ENCODE peak calls at places on chromosomes 1 and 21, in four cellular contexts. Q, K, R and H are unnamed samples.
A peak's percentile ranks its signal among the peaks of the same experiment; 100 is the strongest.

GRCh38 chr1:181324797-181325616 is 158.3 kb upstream of the CACNA1E start:
- DNase-seq in R (no peak), Q (no peak), K (peak; percentile 54), H (no peak)

GRCh38 chr1:15583016-15583706 is 1.7 kb downstream of the AGMAT start:
- DNase-seq in R (no peak), K (no peak), Q (no peak), H (no peak)

GRCh38 chr1:3695326-3696217 is 43.3 kb downstream of the TP73 start:
- DNase-seq in R (peak; percentile 85), Q (peak; percentile 93), K (peak; percentile 60), H (peak; percentile 40)

GRCh38 chr1:229070168-229070567 is 200.7 kb upstream of the RAB4A start:
- DNase-seq in R (no peak), K (no peak), Q (no peak), H (peak; percentile 64)

GRCh38 chr1:168343566-168343965 is 62.9 kb downstream of the TBX19 start:
- DNase-seq in R (peak; percentile 35), K (no peak), Q (no peak), H (no peak)

GRCh38 chr1:151945725-151946365 is 36.5 kb upstream of the THEM4 start:
- DNase-seq in Q (peak; percentile 59), R (peak; percentile 87), K (peak; percentile 98), H (peak; percentile 100)

GRCh38 chr1:96772972-96773371 is 51.4 kb downstream of the PTBP2 start:
- DNase-seq in R (no peak), K (peak; percentile 34), Q (no peak), H (no peak)

GRCh38 chr1:81869286-81869685 is 68.6 kb downstream of the ADGRL2 start:
- DNase-seq in K (no peak), R (no peak), Q (no peak), H (no peak)

GRCh38 chr1:230910755-230911117 is 42.4 kb upstream of the C1orf198 start:
- DNase-seq in Q (no peak), K (no peak), R (no peak), H (no peak)

GRCh38 chr1:232221790-232222499 is 408.0 kb downstream of the SIPA1L2 start:
- DNase-seq in R (no peak), Q (peak; percentile 11), K (no peak), H (peak; percentile 75)

GRCh38 chr21:38322551-38322950 is 65.8 kb downstream of the KCNJ15 start:
- DNase-seq in K (no peak), R (no peak), Q (no peak), H (no peak)

GRCh38 chr1:184970691-184971161 is 3.6 kb downstream of the NIBAN1 start:
- DNase-seq in R (no peak), K (no peak), Q (no peak), H (no peak)

GRCh38 chr1:92411511-92411910 is 75.2 kb downstream of the GFI1 start:
- DNase-seq in R (no peak), Q (no peak), K (no peak), H (no peak)

GRCh38 chr1:155079487-155080249 is 1.0 kb downstream of the EFNA3 start:
- DNase-seq in K (no peak), R (no peak), Q (peak; percentile 68), H (no peak)

GRCh38 chr1:71586030-71586429 is 505.2 kb upstream of the ZRANB2 start:
- DNase-seq in K (no peak), Q (no peak), R (no peak), H (peak; percentile 2)

GRCh38 chr1:66383168-66383567 is 150.8 kb upstream of the SGIP1 start:
- DNase-seq in Q (no peak), R (no peak), K (peak; percentile 49), H (no peak)

GRCh38 chr1:20417581-20417980 is 68.4 kb downstream of the CAMK2N1 start:
- DNase-seq in K (no peak), Q (no peak), R (no peak), H (no peak)

GRCh38 chr1:237851209-237851845 is 39.4 kb downstream of the ZP4 start:
- DNase-seq in Q (peak; percentile 82), K (peak; percentile 75), R (peak; percentile 71), H (peak; percentile 60)

GRCh38 chr1:117106478-117106877 is 15.1 kb downstream of the TRIM45 start:
- DNase-seq in K (no peak), Q (no peak), R (no peak), H (no peak)

GRCh38 chr1:77014396-77014795 is 147.1 kb downstream of the ST6GALNAC5 start:
- DNase-seq in R (no peak), Q (no peak), K (peak; percentile 56), H (no peak)

GRCh38 chr1:225657462-225657989 is 4.6 kb upstream of the ENAH start:
- DNase-seq in R (no peak), Q (peak; percentile 39), K (peak; percentile 63), H (peak; percentile 9)

GRCh38 chr1:59750612-59751395 is 63.9 kb upstream of the HOOK1 start:
- DNase-seq in Q (no peak), K (no peak), R (no peak), H (peak; percentile 77)

GRCh38 chr1:55103891-55104290 is 64.5 kb downstream of the PCSK9 start:
- DNase-seq in K (no peak), R (no peak), Q (no peak), H (no peak)
- H3K18ac ChIP-seq in K (no peak overlapping the region), R (no peak overlapping the region), Q (no peak overlapping the region), H (no peak overlapping the region)

GRCh38 chr1:25744636-25745425 is 55.2 kb upstream of the SELENON start:
- DNase-seq in R (no peak), K (no peak), Q (no peak), H (no peak)

GRCh38 chr1:25746299-25747045 is 53.5 kb upstream of the SELENON start:
- DNase-seq in K (no peak), Q (no peak), R (no peak), H (no peak)

GRCh38 chr1:25750923-25751605 is 48.9 kb upstream of the SELENON start:
- DNase-seq in Q (no peak), R (no peak), K (no peak), H (no peak)

GRCh38 chr1:25747046-25747705 is 52.8 kb upstream of the SELENON start:
- DNase-seq in Q (peak; percentile 55), R (no peak), K (no peak), H (no peak)

GRCh38 chr1:25748531-25749205 is 51.3 kb upstream of the SELENON start:
- DNase-seq in R (no peak), K (no peak), Q (no peak), H (peak; percentile 81)
- H3K18ac ChIP-seq in R (no peak overlapping the region), K (no peak overlapping the region), Q (no peak overlapping the region), H (no peak overlapping the region)

GRCh38 chr1:239722080-239722479 is 335.7 kb downstream of the CHRM3 start:
- DNase-seq in K (no peak), R (no peak), Q (no peak), H (no peak)
- H3K18ac ChIP-seq in K (no peak overlapping the region), R (no peak overlapping the region), Q (no peak overlapping the region), H (no peak overlapping the region)

GRCh38 chr1:156571959-156572662 is at the start of gene IQGAP3:
- DNase-seq in R (peak; percentile 92), Q (peak; percentile 95), K (peak; percentile 90), H (peak; percentile 94)
- H3K18ac ChIP-seq in R (no peak within 1 kb of the TSS), Q (no peak within 1 kb of the TSS), K (peak within 1 kb of the TSS; percentile 30), H (peak within 1 kb of the TSS; percentile 19)

DNA sequence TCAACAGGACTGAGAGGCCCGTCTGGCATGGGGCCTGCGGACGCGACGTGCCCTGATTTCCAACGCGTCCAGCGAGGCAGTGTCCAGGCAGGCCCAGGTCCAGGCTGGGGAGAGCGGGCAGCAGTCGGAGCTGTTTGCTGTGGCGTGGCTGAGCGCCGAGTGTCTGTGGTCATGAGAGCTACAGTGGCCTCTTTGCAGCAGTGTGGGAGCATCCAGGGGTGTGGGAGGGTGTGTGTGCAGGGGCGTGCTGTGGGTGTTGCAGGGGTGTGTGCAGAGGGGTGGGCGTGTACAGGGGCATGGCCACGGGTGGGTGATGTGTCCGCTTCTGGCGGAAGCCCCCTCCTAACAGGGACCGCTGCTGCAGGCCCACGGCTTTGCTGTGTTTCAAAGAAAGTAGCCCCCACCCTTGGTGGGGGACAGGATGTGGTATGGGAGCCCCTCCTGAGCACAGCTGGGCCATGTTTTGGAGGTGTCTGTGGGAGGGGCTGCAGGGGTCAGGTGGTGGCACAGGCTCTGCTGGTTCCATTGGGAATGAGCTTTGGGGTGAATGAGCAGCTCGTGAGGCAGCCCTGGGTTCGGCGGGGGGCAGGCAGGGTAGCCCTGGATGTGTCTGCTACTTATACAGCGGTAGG is 17.7 kb downstream of the PLCH2 start:
- DNase-seq in K (no peak), R (no peak), Q (no peak), H (no peak)
- H3K18ac ChIP-seq in K (no peak overlapping the region), R (no peak overlapping the region), Q (no peak overlapping the region), H (no peak overlapping the region)

DNA sequence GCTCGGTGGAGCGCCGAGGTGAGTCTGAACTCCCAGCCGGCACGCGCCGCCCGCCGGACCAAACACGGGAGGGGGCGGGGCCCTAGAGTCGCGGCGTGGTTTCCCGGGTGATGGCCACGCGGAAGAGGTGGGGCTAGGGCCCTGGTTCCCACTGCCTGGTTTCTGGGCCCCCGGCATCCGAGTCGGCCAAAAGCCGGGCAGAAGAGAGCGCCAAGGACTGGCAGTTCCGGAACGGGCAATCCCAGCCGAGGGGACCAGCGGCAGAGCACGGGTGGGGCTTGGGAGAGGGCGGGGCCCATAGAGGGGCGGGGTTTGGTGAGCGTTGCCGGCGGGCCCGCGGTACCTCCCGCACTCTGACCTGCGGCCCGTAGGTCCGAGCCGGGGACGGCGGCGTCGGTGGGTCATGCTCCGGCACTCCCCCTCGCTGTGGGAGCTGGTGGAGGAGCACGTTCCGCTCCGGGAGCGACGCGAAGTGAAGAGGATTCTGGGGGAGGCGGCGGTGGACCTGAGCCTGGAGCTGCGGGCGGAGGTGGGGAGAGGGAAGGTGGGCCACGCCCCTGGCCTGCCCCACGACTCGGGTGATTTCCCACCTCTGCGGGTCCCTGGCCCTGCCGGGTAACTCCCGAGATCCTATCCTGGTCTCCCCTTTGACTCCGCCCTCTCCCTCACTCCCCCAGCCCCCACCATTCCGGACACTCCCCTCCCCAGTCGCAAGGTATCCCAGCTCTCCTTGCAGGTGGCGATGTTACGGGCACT is at the start of gene CCDC24:
- DNase-seq in K (peak; percentile 84), Q (peak; percentile 92), R (peak; percentile 84), H (peak; percentile 90)
- H3K18ac ChIP-seq in K (peak within 1 kb of the TSS; percentile 46), Q (peak within 1 kb of the TSS; percentile 87), R (no peak within 1 kb of the TSS), H (peak within 1 kb of the TSS; percentile 68)

GRCh38 chr1:93663191-93663614 is 18.4 kb downstream of the BCAR3 start:
- DNase-seq in Q (no peak), K (peak; percentile 62), R (no peak), H (no peak)

GRCh38 chr1:93662481-93663190 is 19.0 kb downstream of the BCAR3 start:
- DNase-seq in K (peak; percentile 92), R (no peak), Q (no peak), H (peak; percentile 35)

GRCh38 chr1:93659805-93660479 is 21.7 kb downstream of the BCAR3 start:
- DNase-seq in Q (no peak), K (no peak), R (no peak), H (no peak)

GRCh38 chr1:93665015-93665414 is 16.6 kb downstream of the BCAR3 start:
- DNase-seq in K (no peak), R (no peak), Q (no peak), H (no peak)

DNA sequence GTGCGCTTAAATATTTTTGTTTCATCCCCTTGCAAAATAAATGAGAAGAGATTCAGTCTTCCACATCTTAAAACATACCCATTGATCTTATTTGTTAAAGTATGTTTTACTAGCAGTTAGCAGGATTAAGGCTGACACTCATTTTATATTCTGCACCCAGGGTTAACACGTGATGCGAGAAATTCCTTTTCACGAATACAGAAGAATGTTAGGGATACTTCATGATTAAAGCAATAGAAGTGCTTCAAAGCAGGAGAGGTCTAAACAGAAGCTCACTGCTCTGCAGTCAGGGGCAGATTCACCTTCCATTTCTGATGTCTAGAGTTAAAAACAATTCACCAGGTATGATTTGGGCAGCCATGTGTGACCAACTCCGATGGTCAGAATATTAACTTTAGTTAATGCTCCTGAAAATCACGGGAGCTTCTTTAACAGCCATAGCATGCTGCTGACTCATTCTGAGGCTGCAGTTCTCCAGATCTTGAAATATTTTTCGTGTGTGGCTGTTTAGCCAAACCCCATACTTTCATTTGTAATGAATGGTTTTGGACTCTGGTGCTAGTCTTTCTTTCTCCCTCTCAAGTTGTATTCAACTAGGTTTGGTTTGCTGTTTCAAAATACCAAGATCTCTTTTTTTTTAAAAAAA is 19.7 kb downstream of the BCAR3 start:
- DNase-seq in Q (no peak), R (no peak), K (peak; percentile 77), H (peak; percentile 70)
- H3K18ac ChIP-seq in Q (no peak overlapping the region), R (no peak overlapping the region), K (peak overlapping the region; percentile 88), H (no peak overlapping the region)